ENCODE peak calls at places on chromosomes 11 and 22, in eight cellular contexts. M is cardiac fibroblast, Y is fibroblast of lung, X is AG04449, V is fibroblast of the aortic adventitia, R is upper lobe of right lung, B is fibroblast of mammary gland, Q is HepG2. Z is an unnamed sample.

GRCh38 chr11:16603245-16603644 is 135.2 kb upstream of the C11orf58 start:
- DNase-seq in M (no peak), Y (no peak), X (no peak), V (no peak), R (no peak), B (no peak), Q (no peak), Z (no peak)

GRCh38 chr11:66745356-66746235 is 16.6 kb upstream of the SPTBN2 start:
- DNase-seq in M (no peak), Y (no peak), X (no peak), V (no peak), R (peak), B (no peak), Q (no peak), Z (no peak)

GRCh38 chr22:42945736-42946135 is 69.2 kb downstream of the PACSIN2 start:
- DNase-seq in M (no peak), Y (no peak), X (no peak), V (no peak), R (no peak), B (no peak), Q (no peak), Z (no peak)

GRCh38 chr11:68313574-68314202 is 1.3 kb downstream of the LRP5 start:
- DNase-seq in M (peak), Y (peak), X (no peak), V (peak), R (peak), B (peak), Q (peak), Z (peak)

GRCh38 chr22:39016592-39016991 is 2.5 kb downstream of the APOBEC3C start:
- DNase-seq in M (no peak), Y (no peak), X (no peak), V (no peak), R (no peak), B (no peak), Q (no peak), Z (no peak)

GRCh38 chr11:65156926-65157325 is 13.1 kb upstream of the SPDYC start:
- DNase-seq in M (no peak), Y (no peak), X (no peak), V (no peak), R (no peak), B (no peak), Q (no peak), Z (no peak)

GRCh38 chr11:69292221-69292648 is 1.7 kb upstream of the MYEOV start:
- DNase-seq in M (peak), Y (peak), X (no peak), V (peak), R (no peak), B (peak), Q (no peak), Z (no peak)

GRCh38 chr11:133815636-133816035 is 29.7 kb downstream of the SPATA19 start:
- DNase-seq in M (no peak), Y (no peak), X (no peak), V (no peak), R (no peak), B (no peak), Q (no peak), Z (no peak)

GRCh38 chr22:29727248-29727551 is 7.4 kb downstream of the CABP7 start:
- DNase-seq in M (peak), Y (peak), X (no peak), V (peak), R (peak), B (peak), Q (peak), Z (no peak)

GRCh38 chr11:19680824-19681368 is 31.7 kb upstream of the NAV2 start:
- DNase-seq in M (peak), Y (no peak), X (no peak), V (peak), R (no peak), B (no peak), Q (no peak), Z (no peak)

GRCh38 chr11:121473064-121473777 is 20.5 kb upstream of the SORL1-AS1 start:
- DNase-seq in M (peak), Y (peak), X (no peak), V (peak), R (no peak), B (peak), Q (no peak), Z (no peak)

GRCh38 chr22:41261541-41262249 is 21.0 kb upstream of the CHADL start:
- DNase-seq in M (no peak), Y (no peak), X (no peak), V (no peak), R (no peak), B (no peak), Q (no peak), Z (no peak)

GRCh38 chr22:48368975-48369525 is 1458.6 kb downstream of the BRD1 start:
- DNase-seq in M (no peak), Y (no peak), X (no peak), V (no peak), R (no peak), B (no peak), Q (no peak), Z (no peak)

GRCh38 chr11:9527481-9528140 is 45.9 kb upstream of the WEE1 start:
- DNase-seq in M (peak), Y (peak), X (peak), V (peak), R (no peak), B (peak), Q (no peak), Z (no peak)

GRCh38 chr22:32063701-32064100 is 20.6 kb downstream of the SLC5A1 start:
- DNase-seq in M (no peak), Y (no peak), X (no peak), V (no peak), R (no peak), B (no peak), Q (no peak), Z (no peak)

GRCh38 chr11:102047305-102047924 is at the start of gene CFAP300:
- DNase-seq in M (peak), Y (peak), X (peak), V (peak), R (peak), B (peak), Q (no peak), Z (peak)
- H3K4me3 ChIP-seq in M (peak), Y (peak), X (peak), V (peak), R (peak), B (peak), Q (no peak), Z (peak)

GRCh38 chr11:117222991-117223740 is 8.7 kb downstream of the PCSK7 start:
- DNase-seq in M (no peak), Y (no peak), X (no peak), V (no peak), R (no peak), B (no peak), Q (no peak), Z (no peak)

GRCh38 chr11:117220999-117221774 is 10.7 kb downstream of the PCSK7 start:
- DNase-seq in M (no peak), Y (peak), X (no peak), V (peak), R (no peak), B (peak), Q (no peak), Z (no peak)

GRCh38 chr11:117220568-117220967 is 11.3 kb downstream of the PCSK7 start:
- DNase-seq in M (no peak), Y (no peak), X (no peak), V (no peak), R (no peak), B (no peak), Q (no peak), Z (no peak)

GRCh38 chr11:117219995-117220394 is 11.9 kb downstream of the PCSK7 start:
- DNase-seq in M (no peak), Y (no peak), X (no peak), V (peak), R (no peak), B (no peak), Q (no peak), Z (no peak)

DNA sequence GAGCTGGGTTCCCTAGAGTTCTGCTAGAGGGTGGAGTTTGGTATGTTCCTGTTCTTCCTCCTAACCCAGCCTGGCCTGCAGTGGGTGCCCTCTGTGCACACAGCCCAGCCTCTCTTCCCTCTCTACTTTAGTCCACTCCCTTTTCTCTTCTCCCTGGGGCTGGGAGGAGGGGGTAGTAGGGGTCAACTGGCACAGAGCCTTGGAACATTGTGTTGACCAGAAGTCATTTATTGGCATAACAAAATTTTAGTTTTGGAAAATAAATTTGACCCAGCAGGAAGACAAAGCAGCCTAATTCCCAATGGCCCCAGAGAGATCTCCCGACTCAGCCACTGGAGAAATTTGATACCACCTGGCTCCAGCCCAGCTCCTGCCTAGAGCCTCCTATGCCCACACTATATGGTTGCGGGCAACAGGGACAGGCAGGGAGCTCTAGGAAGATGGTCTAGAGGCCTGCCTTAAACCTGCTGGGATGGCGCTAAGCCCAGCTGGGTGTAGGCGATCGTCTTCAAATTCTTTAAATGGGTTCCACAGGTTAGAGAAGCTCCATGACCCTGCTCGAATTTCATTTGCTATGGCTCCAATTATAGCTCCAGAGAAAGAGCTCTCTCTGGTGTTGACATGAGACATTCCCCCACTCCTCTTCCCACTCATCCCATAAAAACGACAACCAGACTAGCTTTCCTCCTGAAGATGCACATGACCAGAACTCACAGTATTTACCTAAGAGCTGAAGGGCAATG is 9.9 kb downstream of the PCSK7 start:
- DNase-seq in M (peak), Y (peak), X (no peak), V (peak), R (no peak), B (peak), Q (no peak), Z (no peak)
- TF ChIP-seq CTCF in M (no peak), Y (peak), X (no peak), V (no peak), R (no peak), B (no peak), Q (no peak), Z (peak)

GRCh38 chr11:4704054-4704789 is at the start of gene MMP26:
- DNase-seq in M (no peak), Y (no peak), X (no peak), V (no peak), R (no peak), B (no peak), Q (no peak), Z (no peak)
- H3K4me3 ChIP-seq in M (no peak), Y (no peak), X (no peak), V (no peak), R (no peak), B (no peak), Q (no peak), Z (no peak)

GRCh38 chr11:63901660-63902059 is 15.3 kb downstream of the RCOR2 start:
- DNase-seq in M (peak), Y (peak), X (no peak), V (peak), R (no peak), B (peak), Q (no peak), Z (no peak)
- TF ChIP-seq CTCF in M (peak), Y (peak), X (peak), V (peak), R (peak), B (peak), Q (peak), Z (peak)

DNA sequence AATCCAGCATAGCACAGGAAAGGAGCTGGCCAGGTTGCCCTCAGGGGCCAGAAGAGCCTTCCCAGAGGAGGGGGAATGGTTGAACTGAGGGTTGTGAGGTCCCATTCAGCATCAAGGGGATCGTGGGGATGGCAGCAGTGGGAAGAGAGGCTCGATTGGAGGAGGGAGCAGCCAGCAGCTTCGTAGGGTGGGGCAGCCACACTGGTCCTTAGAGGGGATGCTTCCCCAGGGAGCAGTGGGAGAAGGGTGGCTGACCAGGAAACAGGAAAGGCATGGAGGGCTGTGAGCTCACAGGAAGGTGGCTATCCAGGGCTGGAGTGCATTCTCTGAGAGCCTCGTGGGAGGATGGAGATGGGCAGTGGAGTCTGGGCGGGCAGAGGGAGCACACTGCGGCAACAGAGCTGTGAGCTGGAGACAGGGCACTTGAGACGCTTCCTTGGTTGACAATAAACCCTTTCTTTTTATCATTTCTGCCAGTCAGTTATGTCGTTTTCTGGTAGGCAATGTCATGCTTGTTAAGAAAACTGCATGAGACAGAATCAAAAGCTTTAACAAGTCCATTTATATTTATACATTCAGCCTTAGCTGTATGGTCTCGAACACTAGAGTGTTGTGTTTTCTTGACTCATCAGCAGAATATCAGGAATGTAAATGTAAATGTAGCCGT is 31.7 kb downstream of the PPFIA1 start:
- DNase-seq in M (no peak), Y (no peak), X (no peak), V (no peak), R (no peak), B (no peak), Q (no peak), Z (no peak)
- H3K4me3 ChIP-seq in M (no peak), Y (no peak), X (no peak), V (no peak), R (no peak), B (no peak), Q (no peak), Z (no peak)

DNA sequence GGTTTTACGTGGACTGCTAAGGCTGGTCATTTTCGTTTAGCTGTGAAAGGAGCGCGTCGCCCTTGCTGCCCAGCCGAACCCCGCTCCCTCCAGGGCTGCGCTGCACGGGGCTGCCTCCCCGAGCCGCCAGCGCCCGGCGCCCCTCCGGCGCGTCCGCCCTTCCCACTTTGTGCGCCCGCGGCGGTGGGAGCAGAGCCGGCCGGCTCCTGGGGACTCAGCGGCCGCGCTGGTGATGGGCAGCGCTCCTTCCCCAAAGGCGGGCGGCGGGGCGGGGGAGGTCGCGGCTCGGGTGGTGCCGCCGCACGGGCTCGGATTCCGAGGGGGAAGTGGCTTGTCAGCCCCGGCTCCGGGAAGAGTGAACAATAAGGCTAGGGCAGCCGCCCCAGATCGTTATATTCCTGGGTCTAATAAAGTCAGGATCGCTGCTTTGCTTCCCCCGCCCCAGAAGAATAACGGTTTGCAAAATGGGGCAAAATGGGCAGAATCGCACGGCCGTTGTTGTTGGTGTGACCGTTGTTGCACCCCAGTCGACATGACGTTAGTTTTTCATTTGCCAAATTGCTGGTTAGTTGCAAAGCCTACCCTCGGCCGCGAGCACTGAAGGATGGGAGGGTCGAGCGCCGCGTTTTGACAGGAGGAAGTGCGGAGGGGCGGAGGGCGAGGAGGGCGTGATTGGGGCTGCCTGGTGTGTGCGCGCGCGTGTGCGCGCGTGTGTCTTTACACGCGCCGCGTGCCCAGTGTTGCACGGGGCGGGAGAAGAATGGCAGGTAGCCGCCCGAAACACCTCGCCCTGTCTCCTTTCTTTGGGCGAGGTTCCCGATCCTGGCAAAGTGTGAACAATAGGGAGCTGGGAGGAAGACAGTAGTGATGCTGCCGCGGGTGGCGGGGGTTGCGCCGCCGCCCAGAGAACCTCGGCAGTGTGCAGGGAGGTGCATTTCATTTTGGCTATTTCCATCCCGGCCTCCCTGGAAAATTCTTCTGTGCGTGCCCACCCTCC is 829 bp downstream of the NCAM1 start:
- DNase-seq in M (no peak), Y (peak), X (no peak), V (no peak), R (peak), B (no peak), Q (no peak), Z (no peak)
- TF ChIP-seq CTCF in M (no peak), Y (no peak), X (no peak), V (no peak), R (no peak), B (no peak), Q (no peak), Z (no peak)

GRCh38 chr11:72244317-72245231 is 598 bp upstream of the PHOX2A start:
- DNase-seq in M (no peak), Y (no peak), X (no peak), V (no peak), R (peak), B (no peak), Q (no peak), Z (no peak)
- H3K4me3 ChIP-seq in M (no peak), Y (no peak), X (peak), V (no peak), R (peak), B (no peak), Q (no peak), Z (no peak)

GRCh38 chr11:32315121-32315520 is 120.2 kb downstream of the WT1 start:
- DNase-seq in M (no peak), Y (no peak), X (no peak), V (no peak), R (no peak), B (no peak), Q (no peak), Z (no peak)
- TF ChIP-seq CTCF in M (no peak), Y (no peak), X (no peak), V (no peak), R (no peak), B (no peak), Q (no peak), Z (no peak)

DNA sequence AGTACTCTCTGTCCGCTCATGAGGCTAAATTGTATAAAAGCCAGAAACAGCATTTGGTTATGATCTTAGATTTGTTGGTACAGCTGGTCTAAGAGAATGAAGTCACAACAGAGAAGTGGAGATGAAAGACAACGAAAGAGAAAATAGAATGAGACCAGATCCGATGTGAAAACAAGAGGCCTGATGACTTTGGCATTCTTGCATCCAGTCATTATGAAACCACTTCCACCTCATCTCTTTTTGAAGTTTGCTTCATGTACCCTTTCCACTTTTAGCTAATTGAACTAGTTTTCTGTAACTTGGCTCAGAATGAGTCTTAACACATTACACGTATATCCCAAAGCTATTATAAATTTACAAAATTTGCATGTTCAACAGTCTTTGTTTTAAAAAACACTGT is 1431.7 kb downstream of the LRRC4C start:
- DNase-seq in M (no peak), Y (no peak), X (no peak), V (no peak), R (no peak), B (no peak), Q (no peak), Z (no peak)
- H3K4me3 ChIP-seq in M (no peak), Y (no peak), X (no peak), V (no peak), R (no peak), B (no peak), Q (no peak), Z (no peak)

Z was measured in HFF-Myc.